ENCODE peak calls at places on chromosomes 5 and 9, in ten cellular contexts. N is aorta; J is ovary; W is spleen; X is gastrocnemius medialis; K is CD8-positive, alpha-beta T cell; M is lung; U is transverse colon; E is stomach; S is A549. R is an unnamed sample.
A peak's percentile ranks its signal among the peaks of the same experiment; 100 is the strongest.

GRCh38 chr5:61582421-61582820 is 250.4 kb downstream of the ZSWIM6 start:
- DNase-seq in U (no peak), N (no peak), K (no peak), S (no peak), J (no peak), X (no peak), E (no peak), M (no peak), W (no peak), R (no peak)

GRCh38 chr9:136604823-136605525 is 57.7 kb upstream of the EGFL7 start:
- DNase-seq in M (no peak), W (no peak), N (no peak), E (peak; percentile 60), U (peak; percentile 83), X (no peak), S (no peak), K (no peak), J (no peak), R (no peak)

GRCh38 chr5:108655750-108656450 is 91.8 kb upstream of the FER start:
- DNase-seq in M (no peak), N (no peak), W (no peak), S (no peak), E (no peak), J (no peak), K (no peak), U (no peak), X (no peak), R (no peak)

GRCh38 chr5:85927632-85928031 is 690.1 kb upstream of the COX7C start:
- DNase-seq in N (no peak), K (no peak), U (no peak), S (no peak), E (no peak), W (no peak), X (no peak), M (no peak), J (no peak), R (no peak)

GRCh38 chr9:116137581-116137980 is 16.0 kb upstream of the PAPPA start:
- DNase-seq in S (no peak), J (no peak), N (no peak), K (no peak), X (no peak), U (no peak), E (no peak), M (no peak), W (no peak), R (no peak)

GRCh38 chr5:1152156-1152555 is 40.3 kb upstream of the SLC12A7 start:
- DNase-seq in X (no peak), W (peak; percentile 85), M (no peak), E (no peak), K (peak; percentile 72), S (no peak), J (no peak), U (no peak), N (no peak), R (no peak)

GRCh38 chr9:97895695-97896332 is 26.5 kb downstream of the TRMO start:
- DNase-seq in E (no peak), U (no peak), S (peak; percentile 32), N (no peak), W (no peak), M (no peak), K (no peak), X (no peak), J (no peak), R (no peak)

GRCh38 chr5:33611882-33612281 is 171.1 kb downstream of the TARS1 start:
- DNase-seq in W (no peak), N (no peak), K (no peak), S (no peak), J (no peak), X (no peak), U (no peak), E (no peak), M (no peak), R (no peak)

GRCh38 chr9:123453058-123453667 is 97.2 kb downstream of the CRB2 start:
- DNase-seq in N (no peak), U (no peak), E (no peak), K (no peak), M (no peak), X (no peak), J (no peak), S (no peak), W (peak; percentile 12), R (no peak)

GRCh38 chr5:56876325-56876724 is 33.1 kb upstream of the SETD9 start:
- DNase-seq in J (no peak), N (no peak), M (no peak), E (no peak), W (no peak), K (no peak), U (no peak), S (no peak), X (no peak), R (no peak)

GRCh38 chr9:89684218-89684617 is 79.4 kb downstream of the GADD45G start:
- DNase-seq in X (no peak), M (no peak), J (no peak), S (no peak), N (no peak), W (no peak), K (no peak), U (no peak), E (no peak), R (no peak)

DNA sequence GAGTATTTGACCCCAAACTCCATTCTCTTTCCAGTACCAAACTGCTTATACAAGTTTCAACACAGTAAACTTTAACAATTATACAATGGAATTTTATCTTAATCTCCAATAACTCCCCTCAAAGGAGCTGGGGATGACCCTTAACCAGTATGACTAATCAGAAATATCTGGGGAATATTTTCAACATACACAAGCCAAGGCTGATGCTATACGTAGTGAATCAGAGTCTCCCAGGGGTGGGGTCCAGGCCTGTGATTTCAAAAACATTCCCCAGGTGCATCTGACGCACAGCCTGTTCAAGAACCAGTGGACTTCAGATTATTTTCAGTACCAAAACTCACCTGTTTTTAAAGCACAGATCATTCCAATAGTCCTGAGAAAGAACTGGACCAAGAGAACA is 11.8 kb upstream of the SEMA5A start:
- DNase-seq in J (no peak), E (no peak), M (no peak), U (no peak), W (no peak), X (no peak), S (no peak), N (no peak), K (no peak), R (no peak)
- H3K4me1 ChIP-seq in J (no peaks in the 10 kb centered on the region), E (no peaks in the 10 kb centered on the region), M (no peaks in the 10 kb centered on the region), U (peaks cover 28% of the 10 kb centered on the region), W (no peaks in the 10 kb centered on the region), X (no peaks in the 10 kb centered on the region), S (no peaks in the 10 kb centered on the region), N (no peaks in the 10 kb centered on the region), K (no peaks in the 10 kb centered on the region), R (no peaks in the 10 kb centered on the region)

GRCh38 chr5:166786889-166787288 is 1504.6 kb upstream of the WWC1 start:
- DNase-seq in W (no peak), M (no peak), E (no peak), X (no peak), U (no peak), J (no peak), K (no peak), N (no peak), S (no peak), R (no peak)
- H3K9me3 ChIP-seq in W (peaks cover 11% of the 10 kb centered on the region), M (peaks cover 6% of the 10 kb centered on the region), E (no peaks in the 10 kb centered on the region), X (no peaks in the 10 kb centered on the region), U (no peaks in the 10 kb centered on the region), J (no peaks in the 10 kb centered on the region), K (no peaks in the 10 kb centered on the region), N (no peaks in the 10 kb centered on the region), S (no peaks in the 10 kb centered on the region), R (no peaks in the 10 kb centered on the region)

DNA sequence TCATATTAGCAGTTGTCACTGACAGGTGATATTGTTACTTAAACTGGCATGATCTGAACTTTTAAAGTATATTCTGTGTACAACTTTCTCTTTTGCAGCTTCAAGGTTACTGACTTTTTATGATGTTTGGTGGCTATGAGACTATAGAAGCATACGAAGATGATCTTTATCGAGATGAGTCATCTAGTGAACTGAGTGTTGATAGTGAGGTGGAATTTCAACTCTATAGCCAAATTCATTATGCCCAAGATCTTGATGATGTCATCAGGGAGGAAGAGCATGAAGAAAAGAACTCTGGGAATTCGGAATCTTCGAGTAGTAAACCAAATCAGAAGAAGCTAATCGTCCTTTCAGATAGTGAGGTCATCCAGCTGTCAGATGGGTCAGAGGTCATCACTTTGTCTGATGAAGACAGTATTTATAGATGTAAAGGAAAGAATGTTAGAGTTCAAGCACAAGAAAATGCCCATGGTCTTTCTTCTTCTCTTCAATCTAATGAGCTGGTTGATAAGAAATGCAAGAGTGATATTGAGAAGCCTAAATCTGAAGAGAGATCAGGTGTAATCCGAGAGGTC is 5.9 kb downstream of the ZCCHC7 start:
- DNase-seq in K (no peak), N (no peak), M (no peak), E (no peak), X (no peak), U (no peak), W (no peak), S (no peak), J (no peak), R (no peak)
- H3K4me1 ChIP-seq in K (peaks cover 29% of the 10 kb centered on the region), N (no peaks in the 10 kb centered on the region), M (peaks cover 2% of the 10 kb centered on the region), E (peaks cover 9% of the 10 kb centered on the region), X (peaks cover 18% of the 10 kb centered on the region), U (peaks cover 8% of the 10 kb centered on the region), W (peaks cover 56% of the 10 kb centered on the region), S (peaks cover 9% of the 10 kb centered on the region), J (no peaks in the 10 kb centered on the region), R (no peaks in the 10 kb centered on the region)

DNA sequence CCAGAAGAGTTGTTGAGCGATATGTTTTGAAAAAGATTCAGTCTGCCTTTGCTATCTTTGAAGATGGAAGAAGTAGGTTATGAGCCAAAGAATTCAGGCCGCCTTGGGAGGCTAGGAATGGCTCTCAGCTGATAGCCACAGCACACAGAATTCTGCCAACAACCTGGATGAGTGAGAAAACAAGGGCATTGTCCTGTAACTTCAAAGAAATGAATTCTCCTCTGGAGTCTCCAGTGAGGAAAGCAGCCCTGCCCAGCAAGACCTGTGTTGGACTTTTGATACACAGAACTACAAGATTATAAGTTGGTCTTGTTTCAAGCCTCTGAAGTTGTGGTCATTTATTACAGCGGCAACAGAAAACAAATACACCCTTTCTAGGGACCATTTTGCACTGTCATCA is 509.9 kb upstream of the ZNF608 start:
- DNase-seq in U (no peak), S (no peak), X (no peak), K (no peak), J (no peak), M (no peak), N (no peak), W (no peak), E (no peak), R (no peak)
- H3K9me3 ChIP-seq in U (peaks cover 4% of the 10 kb centered on the region), S (peaks cover 9% of the 10 kb centered on the region), X (no peaks in the 10 kb centered on the region), K (no peaks in the 10 kb centered on the region), J (no peaks in the 10 kb centered on the region), M (peaks cover 3% of the 10 kb centered on the region), N (no peaks in the 10 kb centered on the region), W (peaks cover 31% of the 10 kb centered on the region), E (no peaks in the 10 kb centered on the region), R (no peaks in the 10 kb centered on the region)